ENCODE peak calls at places on chromosomes 12 and 14, in eight cellular contexts. O is anterior cingulate cortex; T is NCI-H345; F is stimulated activated CD4-positive, alpha-beta T cell treated with anti-CD3 and anti-CD28 coated beads, Interleukin-1b, Interleukin-23, amount 100 ng/mL, for 48 hours; H is HT1080; W is pancreas; U is bronchial epithelial cell; I is fibroblast of lung. K is an unnamed sample.

GRCh38 chr14:76152333-76152681 is 585 bp downstream of the GPATCH2L start:
- DNase-seq in O (no peak), T (peak; percentile 54), F (peak; percentile 76), H (peak; percentile 86), W (peak; percentile 19), U (peak; percentile 81), I (peak; percentile 88), K (peak; percentile 28)

GRCh38 chr12:53770281-53770680 is 18.5 kb upstream of the CISTR start:
- DNase-seq in O (no peak), T (no peak), F (no peak), H (peak; percentile 95), W (no peak), U (peak; percentile 91), I (peak; percentile 97), K (no peak)

GRCh38 chr14:51004352-51004800 is 60.1 kb upstream of the PYGL start:
- DNase-seq in O (no peak), T (no peak), F (no peak), H (no peak), W (no peak), U (no peak), I (no peak), K (no peak)

GRCh38 chr12:69068431-69068830 is 135.5 kb upstream of the CPM start:
- DNase-seq in O (no peak), T (no peak), F (peak; percentile 24), H (peak; percentile 90), W (peak; percentile 62), U (peak; percentile 95), I (peak; percentile 68), K (no peak)

GRCh38 chr12:118900954-118901353 is 80.4 kb upstream of the SRRM4 start:
- DNase-seq in O (no peak), T (no peak), F (no peak), H (no peak), W (no peak), U (no peak), I (no peak), K (no peak)

GRCh38 chr14:31962920-31963319 is 114.2 kb upstream of the ARHGAP5 start:
- DNase-seq in O (peak; percentile 85), T (no peak), F (no peak), H (no peak), W (no peak), U (no peak), I (no peak), K (no peak)

GRCh38 chr14:23009483-23009938 is 432 bp downstream of the C14orf93 start:
- DNase-seq in O (no peak), T (peak; percentile 47), F (no peak), H (no peak), W (no peak), U (no peak), I (no peak), K (peak; percentile 71)

GRCh38 chr14:104098272-104099095 is 13.0 kb downstream of the ASPG start:
- DNase-seq in O (no peak), T (no peak), F (no peak), H (no peak), W (no peak), U (no peak), I (no peak), K (no peak)

GRCh38 chr12:57165741-57166140 is 18.3 kb upstream of the LRP1-AS start:
- DNase-seq in O (no peak), T (no peak), F (no peak), H (peak; percentile 91), W (no peak), U (peak; percentile 80), I (peak; percentile 38), K (no peak)

GRCh38 chr12:154058-154457 is 59.9 kb downstream of the SLC6A12 start:
- DNase-seq in O (no peak), T (no peak), F (no peak), H (no peak), W (no peak), U (no peak), I (no peak), K (no peak)

GRCh38 chr12:98464155-98464554 is 51.2 kb upstream of the TMPO start:
- DNase-seq in O (no peak), T (no peak), F (no peak), H (no peak), W (no peak), U (peak; percentile 50), I (peak; percentile 28), K (no peak)

GRCh38 chr14:68137704-68138619 is 318.4 kb downstream of the RAD51B start:
- DNase-seq in O (peak; percentile 86), T (peak; percentile 59), F (peak; percentile 27), H (peak; percentile 93), W (no peak), U (peak; percentile 100), I (peak; percentile 99), K (peak; percentile 22)